ENCODE peak calls at places on chromosomes 7 and 10, in four cellular contexts. One of them, this sample, is unnamed.

GRCh38 chr7:31974351-31974750 is 95.9 kb downstream of the PDE1C start:
- DNase-seq in GM20000: no peak
- DNase-seq in heart right ventricle: no peak
- DNase-seq in BE2C: no peak
- DNase-seq in this sample: no peak

GRCh38 chr10:51832652-51833383 is 133.4 kb upstream of the CSTF2T start:
- DNase-seq in GM20000: peak; percentile 4
- DNase-seq in BE2C: no peak
- DNase-seq in heart right ventricle: no peak
- DNase-seq in this sample: no peak

GRCh38 chr10:7537126-7537525 is 126.3 kb upstream of the SFMBT2 start:
- DNase-seq in heart right ventricle: no peak
- DNase-seq in GM20000: no peak
- DNase-seq in BE2C: no peak
- DNase-seq in this sample: no peak

GRCh38 chr7:132485600-132486594 is 90.4 kb downstream of the PLXNA4 start:
- DNase-seq in GM20000: no peak
- DNase-seq in BE2C: no peak
- DNase-seq in heart right ventricle: peak; percentile 61
- DNase-seq in this sample: no peak

GRCh38 chr7:99788554-99788953 is 4.6 kb upstream of the CYP3A4 start:
- DNase-seq in BE2C: no peak
- DNase-seq in heart right ventricle: no peak
- DNase-seq in GM20000: peak; percentile 35
- DNase-seq in this sample: peak; percentile 21

GRCh38 chr7:141409911-141410329 is 141.3 kb upstream of the AGK start:
- DNase-seq in BE2C: peak; percentile 61
- DNase-seq in GM20000: no peak
- DNase-seq in heart right ventricle: no peak
- DNase-seq in this sample: no peak

GRCh38 chr10:88932539-88933256 is 19.9 kb downstream of the ACTA2 start:
- DNase-seq in GM20000: peak; percentile 57
- DNase-seq in heart right ventricle: no peak
- DNase-seq in BE2C: peak; percentile 83
- DNase-seq in this sample: peak; percentile 44

GRCh38 chr10:36172574-36172973 is 530.5 kb upstream of the FZD8 start:
- DNase-seq in heart right ventricle: no peak
- DNase-seq in GM20000: no peak
- DNase-seq in BE2C: no peak
- DNase-seq in this sample: no peak

GRCh38 chr10:60821661-60822060 is 43.4 kb downstream of the CDK1 start:
- DNase-seq in GM20000: no peak
- DNase-seq in BE2C: no peak
- DNase-seq in heart right ventricle: no peak
- DNase-seq in this sample: no peak

GRCh38 chr7:166370-167060 is 25.9 kb upstream of the FAM20C start:
- DNase-seq in BE2C: no peak
- DNase-seq in GM20000: no peak
- DNase-seq in heart right ventricle: no peak
- DNase-seq in this sample: no peak

GRCh38 chr10:50480054-50481007 is 143.4 kb downstream of the SGMS1 start:
- DNase-seq in GM20000: peak; percentile 21
- DNase-seq in heart right ventricle: no peak
- DNase-seq in BE2C: no peak
- DNase-seq in this sample: no peak

GRCh38 chr7:51079494-51079893 is 237.1 kb downstream of the COBL start:
- DNase-seq in BE2C: no peak
- DNase-seq in GM20000: no peak
- DNase-seq in heart right ventricle: no peak
- DNase-seq in this sample: no peak

GRCh38 chr10:132377326-132377725 is 19.7 kb upstream of the PWWP2B start:
- DNase-seq in heart right ventricle: no peak
- DNase-seq in BE2C: no peak
- DNase-seq in GM20000: no peak
- DNase-seq in this sample: no peak

GRCh38 chr7:23811540-23811939 is 101.5 kb downstream of the STK31 start:
- DNase-seq in BE2C: no peak
- DNase-seq in GM20000: no peak
- DNase-seq in heart right ventricle: no peak
- DNase-seq in this sample: no peak

GRCh38 chr7:39271386-39271785 is 293.7 kb downstream of the POU6F2 start:
- DNase-seq in heart right ventricle: peak; percentile 63
- DNase-seq in BE2C: peak; percentile 54
- DNase-seq in GM20000: no peak
- DNase-seq in this sample: no peak

GRCh38 chr7:84178013-84178412 is 16.6 kb downstream of the SEMA3A start:
- DNase-seq in BE2C: no peak
- DNase-seq in GM20000: no peak
- DNase-seq in heart right ventricle: no peak
- DNase-seq in this sample: no peak

GRCh38 chr7:134784251-134785049 is 5.0 kb downstream of the CALD1 start:
- DNase-seq in GM20000: no peak
- DNase-seq in heart right ventricle: no peak
- DNase-seq in BE2C: no peak
- DNase-seq in this sample: no peak

GRCh38 chr10:120511165-120511564 is 54.1 kb downstream of the PLPP4 start:
- DNase-seq in heart right ventricle: no peak
- DNase-seq in BE2C: no peak
- DNase-seq in GM20000: no peak
- DNase-seq in this sample: no peak

GRCh38 chr7:40612298-40612697 is 477.5 kb downstream of the SUGCT start:
- DNase-seq in BE2C: no peak
- DNase-seq in GM20000: no peak
- DNase-seq in heart right ventricle: no peak
- DNase-seq in this sample: no peak

GRCh38 chr10:49418328-49418727 is 22.4 kb upstream of the DRGX start:
- DNase-seq in GM20000: no peak
- DNase-seq in BE2C: no peak
- DNase-seq in heart right ventricle: no peak
- DNase-seq in this sample: no peak
- TF ChIP-seq CTCF in GM20000: no peak
- TF ChIP-seq CTCF in BE2C: no peak
- TF ChIP-seq CTCF in heart right ventricle: peak; percentile 24
- TF ChIP-seq CTCF in this sample: no peak

GRCh38 chr7:2819161-2819953 is 24.8 kb downstream of the GNA12 start:
- DNase-seq in heart right ventricle: no peak
- DNase-seq in GM20000: peak; percentile 38
- DNase-seq in BE2C: no peak
- DNase-seq in this sample: peak; percentile 54
- TF ChIP-seq CTCF in heart right ventricle: no peak
- TF ChIP-seq CTCF in GM20000: no peak
- TF ChIP-seq CTCF in BE2C: no peak
- TF ChIP-seq CTCF in this sample: no peak

DNA sequence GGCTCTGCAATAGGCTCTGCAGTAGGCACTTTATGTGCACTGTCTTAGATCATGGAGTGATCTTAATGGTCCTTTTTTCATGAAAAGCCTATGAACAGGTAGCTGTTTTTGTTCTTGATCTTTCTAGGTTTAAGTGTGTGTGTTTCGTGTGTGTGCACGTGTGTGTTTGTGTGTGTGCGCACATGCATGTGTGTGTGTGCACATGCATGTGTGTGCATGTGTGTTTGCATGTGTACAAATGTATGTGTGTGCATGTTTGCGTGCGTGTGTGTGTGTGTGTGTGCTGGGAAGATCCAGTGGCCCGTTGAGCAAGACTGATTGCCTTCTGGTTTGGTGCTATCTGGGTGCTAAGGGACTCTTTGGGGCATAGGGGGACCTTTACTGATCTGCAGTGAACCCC is 334.8 kb downstream of the GLRX3 start:
- DNase-seq in heart right ventricle: no peak
- DNase-seq in GM20000: no peak
- DNase-seq in BE2C: no peak
- DNase-seq in this sample: no peak
- TF ChIP-seq CTCF in heart right ventricle: no peak
- TF ChIP-seq CTCF in GM20000: no peak
- TF ChIP-seq CTCF in BE2C: no peak
- TF ChIP-seq CTCF in this sample: no peak

GRCh38 chr7:44962483-44963251 is 16.1 kb downstream of the MYO1G start:
- DNase-seq in heart right ventricle: no peak
- DNase-seq in GM20000: peak; percentile 35
- DNase-seq in BE2C: peak; percentile 10
- DNase-seq in this sample: no peak
- TF ChIP-seq CTCF in heart right ventricle: peak; percentile 24
- TF ChIP-seq CTCF in GM20000: no peak
- TF ChIP-seq CTCF in BE2C: no peak
- TF ChIP-seq CTCF in this sample: no peak

GRCh38 chr7:35760082-35760770 is 40.6 kb upstream of the SEPTIN7 start:
- DNase-seq in heart right ventricle: no peak
- DNase-seq in GM20000: no peak
- DNase-seq in BE2C: no peak
- DNase-seq in this sample: no peak

GRCh38 chr7:35755711-35756110 is 45.1 kb upstream of the SEPTIN7 start:
- DNase-seq in heart right ventricle: no peak
- DNase-seq in BE2C: no peak
- DNase-seq in GM20000: no peak
- DNase-seq in this sample: no peak

GRCh38 chr7:35754741-35755140 is 46.1 kb upstream of the SEPTIN7 start:
- DNase-seq in GM20000: no peak
- DNase-seq in BE2C: peak; percentile 17
- DNase-seq in heart right ventricle: no peak
- DNase-seq in this sample: no peak

GRCh38 chr7:35757574-35757973 is 43.3 kb upstream of the SEPTIN7 start:
- DNase-seq in BE2C: no peak
- DNase-seq in heart right ventricle: no peak
- DNase-seq in GM20000: no peak
- DNase-seq in this sample: no peak

DNA sequence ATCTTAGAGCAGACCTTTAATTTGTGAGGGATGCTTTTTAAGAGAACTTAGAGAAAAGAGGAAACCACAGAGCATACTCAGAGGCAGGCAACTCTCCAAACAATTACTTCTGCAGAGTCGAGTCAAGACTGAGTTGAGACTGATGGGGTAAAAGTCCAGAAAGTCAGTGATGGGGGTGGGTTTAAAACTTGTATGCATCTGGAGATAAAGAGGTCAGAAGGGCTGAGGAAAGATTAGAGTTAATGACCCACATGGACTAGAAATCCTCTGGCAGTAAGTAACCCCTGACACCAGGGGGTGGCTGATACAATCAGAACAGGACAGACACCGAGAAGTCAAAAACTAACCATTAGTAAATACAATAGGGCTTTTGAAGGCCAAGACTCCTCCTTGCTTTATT is 42.4 kb upstream of the SEPTIN7 start:
- DNase-seq in heart right ventricle: no peak
- DNase-seq in GM20000: peak; percentile 22
- DNase-seq in BE2C: peak; percentile 19
- DNase-seq in this sample: peak; percentile 9
- TF ChIP-seq CTCF in heart right ventricle: no peak
- TF ChIP-seq CTCF in GM20000: no peak
- TF ChIP-seq CTCF in BE2C: peak; percentile 33
- TF ChIP-seq CTCF in this sample: no peak

GRCh38 chr10:43376828-43377227 is 5.4 kb downstream of the FXYD4 start:
- DNase-seq in heart right ventricle: no peak
- DNase-seq in GM20000: no peak
- DNase-seq in BE2C: no peak
- DNase-seq in this sample: no peak

GRCh38 chr10:43375401-43376020 is 4.1 kb downstream of the FXYD4 start:
- DNase-seq in GM20000: no peak
- DNase-seq in heart right ventricle: no peak
- DNase-seq in BE2C: no peak
- DNase-seq in this sample: no peak

GRCh38 chr10:43377393-43377883 is 6.0 kb downstream of the FXYD4 start:
- DNase-seq in BE2C: no peak
- DNase-seq in GM20000: no peak
- DNase-seq in heart right ventricle: no peak
- DNase-seq in this sample: no peak

GRCh38 chr10:43374194-43374593 is 2.8 kb downstream of the FXYD4 start:
- DNase-seq in GM20000: no peak
- DNase-seq in heart right ventricle: no peak
- DNase-seq in BE2C: no peak
- DNase-seq in this sample: no peak

GRCh38 chr10:43376046-43376635 is 4.7 kb downstream of the FXYD4 start:
- DNase-seq in BE2C: no peak
- DNase-seq in GM20000: no peak
- DNase-seq in heart right ventricle: no peak
- DNase-seq in this sample: no peak
- TF ChIP-seq CTCF in BE2C: no peak
- TF ChIP-seq CTCF in GM20000: no peak
- TF ChIP-seq CTCF in heart right ventricle: no peak
- TF ChIP-seq CTCF in this sample: no peak

DNA sequence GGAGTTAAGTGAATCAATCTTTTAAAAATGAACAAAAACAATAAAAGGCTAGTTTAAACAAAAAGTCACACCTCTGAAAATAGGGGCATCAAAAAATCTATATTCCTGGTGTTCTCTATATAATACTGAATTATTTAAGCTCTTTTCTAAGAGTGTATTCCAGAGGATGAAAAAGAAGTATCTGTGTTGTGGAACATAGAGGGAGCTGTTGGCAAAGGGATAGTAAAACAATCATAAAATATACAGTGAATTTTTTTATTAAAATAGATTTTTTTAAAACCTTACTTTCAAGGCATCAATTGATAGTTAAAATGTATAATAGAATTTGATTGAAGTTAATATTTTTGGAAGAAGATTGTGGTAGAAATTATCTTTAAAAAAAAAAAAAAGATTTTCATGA is 1409.1 kb upstream of the CELF2 start:
- DNase-seq in GM20000: no peak
- DNase-seq in heart right ventricle: no peak
- DNase-seq in BE2C: no peak
- DNase-seq in this sample: no peak
- TF ChIP-seq CTCF in GM20000: no peak
- TF ChIP-seq CTCF in heart right ventricle: peak; percentile 49
- TF ChIP-seq CTCF in BE2C: no peak
- TF ChIP-seq CTCF in this sample: no peak

DNA sequence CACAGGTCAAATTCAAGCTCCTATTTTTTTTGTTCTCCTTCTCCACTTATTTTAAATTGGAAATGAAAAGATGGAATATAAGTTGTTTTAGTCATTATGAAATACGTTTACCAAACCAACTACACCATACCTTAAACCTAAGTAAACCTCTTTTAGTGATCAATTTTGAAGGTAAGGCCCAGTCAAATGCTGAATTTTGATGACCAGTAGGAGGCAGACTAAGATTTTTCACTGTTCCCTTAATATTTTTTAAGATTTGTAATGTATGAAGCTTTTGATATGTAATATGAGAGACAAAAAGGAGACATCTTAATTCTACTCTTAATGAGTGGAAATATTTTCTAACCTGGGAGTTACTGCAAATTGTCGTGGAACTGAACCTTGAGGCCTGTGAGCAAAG is 311.6 kb downstream of the EXOC4 start:
- DNase-seq in GM20000: no peak
- DNase-seq in BE2C: no peak
- DNase-seq in heart right ventricle: no peak
- DNase-seq in this sample: no peak
- TF ChIP-seq CTCF in GM20000: no peak
- TF ChIP-seq CTCF in BE2C: peak; percentile 23
- TF ChIP-seq CTCF in heart right ventricle: no peak
- TF ChIP-seq CTCF in this sample: no peak

DNA sequence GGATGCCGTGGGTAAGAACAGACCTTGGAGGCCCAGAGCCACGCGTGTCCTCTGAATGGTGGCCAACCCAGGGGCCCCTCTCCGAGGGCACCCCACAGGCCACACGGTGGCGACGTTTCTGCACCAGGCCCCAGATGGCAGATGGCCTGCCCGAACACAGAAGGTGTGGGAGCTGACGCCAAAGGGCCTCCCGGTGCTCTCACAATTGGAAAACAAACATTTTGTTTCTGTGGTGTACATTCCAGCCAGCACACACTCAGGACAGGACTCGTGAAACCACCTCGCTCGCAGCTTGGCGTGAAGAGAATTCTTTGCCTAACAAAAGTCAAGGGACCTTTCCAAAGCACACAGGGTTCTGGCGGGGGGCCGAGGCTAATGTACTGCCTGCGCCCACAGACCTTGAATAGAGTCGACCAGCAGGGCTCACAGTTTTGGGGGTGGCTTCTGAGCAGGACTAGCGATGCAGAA is 112.1 kb downstream of the FAM53B start:
- DNase-seq in BE2C: no peak
- DNase-seq in GM20000: no peak
- DNase-seq in heart right ventricle: peak; percentile 71
- DNase-seq in this sample: no peak
- TF ChIP-seq CTCF in BE2C: peak; percentile 26
- TF ChIP-seq CTCF in GM20000: no peak
- TF ChIP-seq CTCF in heart right ventricle: peak; percentile 76
- TF ChIP-seq CTCF in this sample: peak; percentile 10

This sample was measured in GM10248.